ENCODE peak calls at places on chromosome 7, in ten cellular contexts. M, Z, H, X, C, Q, R, N, O and U are unnamed samples.
A peak's percentile ranks its signal among the peaks of the same experiment; 100 is the strongest.

GRCh38 chr7:152341039-152341913 is 94.5 kb downstream of the KMT2C start:
- DNase-seq in R (peak; percentile 28), X (peak; percentile 64), N (peak; percentile 72), C (no peak), O (peak; percentile 52), H (peak; percentile 67), Q (no peak), Z (peak; percentile 86), M (peak; percentile 43), U (peak; percentile 64)

GRCh38 chr7:120920588-120920987 is 30.0 kb upstream of the ING3 start:
- DNase-seq in X (no peak), R (no peak), H (no peak), N (no peak), Q (no peak), O (no peak), M (no peak), C (no peak), Z (no peak), U (no peak)

GRCh38 chr7:39582536-39582935 is 16.3 kb downstream of the YAE1 start:
- DNase-seq in Q (peak; percentile 18), O (no peak), C (no peak), H (no peak), R (peak; percentile 6), N (no peak), M (no peak), X (no peak), Z (no peak), U (no peak)

GRCh38 chr7:73906874-73907273 is 45.9 kb downstream of the TMEM270 start:
- DNase-seq in X (no peak), H (no peak), M (no peak), N (no peak), Z (no peak), R (no peak), Q (no peak), C (no peak), O (no peak), U (no peak)

GRCh38 chr7:24659505-24659904 is 86.3 kb downstream of the PALS2 start:
- DNase-seq in C (no peak), O (no peak), M (no peak), N (no peak), H (no peak), Z (no peak), X (no peak), R (no peak), Q (no peak), U (no peak)

GRCh38 chr7:95209276-95209675 is 115.1 kb downstream of the PON1 start:
- DNase-seq in N (no peak), Q (no peak), Z (no peak), C (no peak), M (no peak), O (peak; percentile 71), X (peak; percentile 78), H (no peak), R (no peak), U (peak; percentile 51)

GRCh38 chr7:158315326-158315725 is 272.3 kb downstream of the PTPRN2 start:
- DNase-seq in H (no peak), O (no peak), M (no peak), Q (no peak), X (no peak), N (no peak), C (peak; percentile 6), R (no peak), Z (no peak), U (no peak)

GRCh38 chr7:30237271-30237695 is 47.1 kb upstream of the ZNRF2 start:
- DNase-seq in Q (no peak), Z (peak; percentile 54), R (no peak), M (no peak), X (no peak), H (no peak), N (no peak), C (no peak), O (no peak), U (peak; percentile 28)

GRCh38 chr7:94012748-94013147 is 8.6 kb upstream of the BET1 start:
- DNase-seq in R (peak; percentile 30), Q (no peak), C (peak; percentile 35), O (no peak), N (no peak), Z (no peak), H (peak; percentile 6), M (no peak), X (no peak), U (peak; percentile 5)

GRCh38 chr7:1986366-1987083 is 246.2 kb downstream of the MAD1L1 start:
- DNase-seq in H (no peak), Z (no peak), C (no peak), Q (no peak), X (no peak), O (no peak), M (no peak), N (no peak), R (no peak), U (no peak)

GRCh38 chr7:140003913-140004382 is 58.8 kb downstream of the PARP12 start:
- DNase-seq in H (peak; percentile 86), Z (peak; percentile 78), M (no peak), N (peak; percentile 75), C (peak; percentile 62), Q (peak; percentile 40), O (peak; percentile 26), R (peak; percentile 90), X (peak; percentile 51), U (peak; percentile 13)

GRCh38 chr7:2008936-2009540 is 223.7 kb downstream of the MAD1L1 start:
- DNase-seq in R (no peak), Q (no peak), C (no peak), Z (no peak), X (no peak), N (no peak), H (no peak), O (no peak), M (no peak), U (no peak)

GRCh38 chr7:103855671-103856070 is 133.8 kb downstream of the RELN start:
- DNase-seq in N (no peak), O (no peak), C (no peak), Q (no peak), M (no peak), R (no peak), Z (no peak), X (no peak), H (no peak), U (no peak)

GRCh38 chr7:156640257-156640948 is at the start of gene RNF32:
- DNase-seq in N (peak; percentile 86), X (peak; percentile 88), Q (peak; percentile 93), C (peak; percentile 97), R (peak; percentile 96), Z (peak; percentile 93), M (peak; percentile 78), H (peak; percentile 90), O (peak; percentile 76), U (peak; percentile 77)

GRCh38 chr7:68717176-68717575 is 881.1 kb upstream of the AUTS2 start:
- DNase-seq in R (no peak), Q (no peak), H (no peak), M (no peak), N (no peak), X (no peak), O (no peak), Z (no peak), C (no peak), U (no peak)
- H2AFZ ChIP-seq in R (no peak overlapping the region), Q (no peak overlapping the region), H (no peak overlapping the region), M (no peak overlapping the region), N (no peak overlapping the region), X (no peak overlapping the region), O (no peak overlapping the region), Z (no peak overlapping the region), C (no peak overlapping the region), U (no peak overlapping the region)

DNA sequence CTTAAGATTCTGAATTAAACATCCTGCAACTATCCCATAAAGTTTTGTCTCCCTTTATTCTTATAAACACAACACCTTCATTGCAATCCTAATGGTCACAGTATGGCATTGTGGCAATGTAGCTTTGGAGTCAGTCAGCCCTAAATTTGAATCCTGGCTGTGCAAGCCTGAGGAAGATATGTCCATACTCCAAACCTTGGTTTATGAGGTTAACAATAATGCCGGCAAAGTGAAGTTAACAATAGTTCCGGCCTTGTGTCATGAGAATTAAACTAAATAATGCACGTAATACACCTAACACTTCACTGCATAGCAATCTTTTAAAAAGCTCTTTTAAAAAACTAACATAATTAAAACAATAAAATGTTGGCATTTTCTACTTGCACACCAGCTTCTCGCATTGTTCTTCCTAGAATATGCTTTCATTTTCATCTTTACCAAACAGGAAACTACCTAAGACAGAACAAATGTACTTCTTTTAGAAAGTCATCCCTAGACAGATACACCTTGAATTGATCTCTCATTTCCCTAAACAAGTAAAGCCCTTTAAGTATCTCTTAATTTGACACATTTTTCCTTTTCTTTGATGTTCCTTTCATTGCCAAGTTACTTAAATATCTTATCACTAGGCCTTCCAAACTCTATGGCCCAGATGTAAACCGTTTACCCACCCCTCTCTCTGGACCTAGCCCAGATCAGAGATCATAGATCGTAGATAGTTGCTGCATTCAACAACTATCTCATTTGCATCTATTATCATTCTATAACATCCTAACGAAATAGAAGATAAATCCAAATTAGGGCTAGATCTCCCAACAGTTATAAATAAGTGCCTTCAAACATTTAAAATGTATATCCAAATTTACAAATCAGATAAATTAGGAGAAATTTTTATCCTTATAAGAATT is 66.7 kb downstream of the CREB3L2 start:
- DNase-seq in R (no peak), X (no peak), C (no peak), M (no peak), N (no peak), H (no peak), Z (peak; percentile 20), O (no peak), Q (no peak), U (no peak)
- H2AFZ ChIP-seq in R (no peak overlapping the region), X (no peak overlapping the region), C (no peak overlapping the region), M (no peak overlapping the region), N (no peak overlapping the region), H (no peak overlapping the region), Z (no peak overlapping the region), O (no peak overlapping the region), Q (no peak overlapping the region), U (no peak overlapping the region)

DNA sequence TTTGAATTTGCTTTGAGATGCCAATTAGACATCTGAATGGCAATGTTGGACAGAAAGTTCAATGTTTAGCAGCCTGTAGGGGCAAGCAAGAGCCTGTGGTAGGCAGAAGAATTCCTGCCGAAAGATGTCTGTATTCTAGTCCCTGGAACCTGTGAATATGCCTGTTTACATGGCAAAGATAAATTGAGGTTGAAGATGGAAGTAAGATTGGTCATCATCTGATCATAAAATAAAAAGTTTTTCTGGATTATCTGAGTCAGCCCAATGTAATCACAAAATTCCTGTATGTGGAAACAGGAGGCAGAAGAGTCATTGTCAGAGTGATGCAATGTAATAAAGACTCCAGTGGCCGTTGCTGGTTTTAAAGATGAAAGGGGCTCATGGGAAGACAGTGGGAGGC is 430.5 kb downstream of the MDFIC start:
- DNase-seq in Q (no peak), C (no peak), H (peak; percentile 84), N (peak; percentile 91), R (no peak), O (peak; percentile 48), Z (no peak), M (no peak), X (peak; percentile 57), U (no peak)
- H2AFZ ChIP-seq in Q (no peak overlapping the region), C (no peak overlapping the region), H (peak overlapping the region; percentile 55), N (peak overlapping the region; percentile 44), R (no peak overlapping the region), O (peak overlapping the region; percentile 27), Z (no peak overlapping the region), M (no peak overlapping the region), X (no peak overlapping the region), U (no peak overlapping the region)

DNA sequence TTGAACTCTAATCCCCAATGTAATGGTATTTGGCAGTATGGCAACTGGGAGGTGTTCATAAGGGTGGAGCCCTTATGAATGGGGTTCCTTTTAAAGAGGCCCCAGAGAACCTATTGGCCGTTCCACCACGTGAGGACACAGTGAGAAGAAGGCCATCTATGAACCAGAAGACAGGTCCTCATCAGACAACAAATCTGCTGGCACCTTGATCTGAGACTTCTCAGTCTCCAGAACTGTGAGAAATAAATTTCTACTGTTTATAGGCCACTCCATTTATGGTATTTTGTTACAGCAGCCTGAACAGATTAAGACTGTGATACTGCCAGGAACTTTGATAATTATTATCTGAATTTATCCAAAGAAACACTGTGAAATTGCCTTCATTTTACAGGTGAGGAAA is 132.3 kb downstream of the GLI3 start:
- DNase-seq in C (no peak), X (no peak), H (no peak), N (no peak), Q (no peak), M (no peak), Z (no peak), O (no peak), R (no peak), U (no peak)
- H2AFZ ChIP-seq in C (no peak overlapping the region), X (no peak overlapping the region), H (no peak overlapping the region), N (no peak overlapping the region), Q (no peak overlapping the region), M (no peak overlapping the region), Z (no peak overlapping the region), O (no peak overlapping the region), R (no peak overlapping the region), U (no peak overlapping the region)